ENCODE peak calls at places on chromosome 13, in seven cellular contexts. J, O, D, F, U, V and Z are unnamed samples.

GRCh38 chr13:24860775-24861174 is 96.8 kb downstream of the RNF17 start:
- DNase-seq in F (no peak), J (no peak), D (no peak), O (no peak), U (no peak), V (no peak), Z (no peak)

GRCh38 chr13:110377178-110378175 is 70.4 kb downstream of the COL4A2 start:
- DNase-seq in J (no peak), U (no peak), D (no peak), V (no peak), O (no peak), F (no peak), Z (no peak)

GRCh38 chr13:27917121-27917947 is 2.5 kb upstream of the PDX1 start:
- DNase-seq in U (no peak), J (no peak), O (no peak), D (no peak), V (no peak), F (no peak), Z (no peak)

GRCh38 chr13:110425444-110425780 is 118.3 kb downstream of the COL4A2 start:
- DNase-seq in F (no peak), J (peak), U (no peak), D (no peak), O (no peak), V (no peak), Z (no peak)

GRCh38 chr13:110575322-110576069 is 14.0 kb upstream of the RAB20 start:
- DNase-seq in D (no peak), U (no peak), O (peak), F (peak), V (no peak), J (peak), Z (no peak)

GRCh38 chr13:101949681-101950080 is 452.2 kb downstream of the FGF14 start:
- DNase-seq in O (no peak), D (no peak), U (no peak), J (no peak), F (no peak), V (no peak), Z (no peak)

GRCh38 chr13:109725995-109726637 is 60.3 kb downstream of the IRS2 start:
- DNase-seq in V (no peak), J (no peak), O (no peak), F (no peak), U (no peak), D (no peak), Z (no peak)

GRCh38 chr13:46659413-46660065 is 106.6 kb downstream of the LRCH1 start:
- DNase-seq in V (no peak), D (no peak), J (peak), F (no peak), O (no peak), U (no peak), Z (no peak)

GRCh38 chr13:84479656-84480055 is 597.4 kb upstream of the SLITRK1 start:
- DNase-seq in D (peak), F (no peak), U (peak), V (no peak), J (no peak), O (no peak), Z (no peak)

GRCh38 chr13:110412132-110412912 is 105.2 kb downstream of the COL4A2 start:
- DNase-seq in O (peak), F (no peak), V (peak), U (peak), D (peak), J (peak), Z (no peak)

GRCh38 chr13:31200636-31200970 is 828 bp downstream of the B3GLCT start:
- DNase-seq in O (peak), V (no peak), D (no peak), U (no peak), J (peak), F (no peak), Z (no peak)

GRCh38 chr13:112774829-112775565 is 85.2 kb downstream of the ATP11A start:
- DNase-seq in O (no peak), D (no peak), U (no peak), F (no peak), V (no peak), J (no peak), Z (no peak)

GRCh38 chr13:106619688-106620555 is 52.0 kb upstream of the ARGLU1 start:
- DNase-seq in O (no peak), J (peak), D (no peak), U (peak), F (peak), V (peak), Z (peak)

GRCh38 chr13:31131470-31131961 is 30.2 kb downstream of the HSPH1 start:
- DNase-seq in V (no peak), F (no peak), D (no peak), O (no peak), U (no peak), J (peak), Z (no peak)

GRCh38 chr13:41065098-41065497 is 3.8 kb downstream of the WBP4 start:
- DNase-seq in D (no peak), V (no peak), O (no peak), U (no peak), F (no peak), J (peak), Z (no peak)

GRCh38 chr13:75050419-75051066 is 431.4 kb downstream of the TBC1D4 start:
- DNase-seq in V (no peak), O (no peak), U (no peak), J (peak), F (no peak), D (no peak), Z (no peak)

GRCh38 chr13:113453962-113454361 is 674 bp upstream of the ADPRHL1 start:
- DNase-seq in F (no peak), O (no peak), J (peak), V (no peak), U (no peak), D (no peak), Z (no peak)

GRCh38 chr13:57946361-57946760 is 314.8 kb downstream of the PCDH17 start:
- DNase-seq in J (no peak), V (no peak), D (no peak), U (no peak), O (no peak), F (no peak), Z (no peak)